ENCODE peak calls at places on chromosomes 3 and 15, in eight cellular contexts. X, Y, G, Z, K, V, I and R are unnamed samples.

GRCh38 chr3:14630404-14631100 is 21.0 kb upstream of the CCDC174 start:
- DNase-seq in I (no peak), G (no peak), Y (no peak), K (no peak), V (no peak), X (no peak), Z (no peak), R (no peak)

GRCh38 chr15:39127925-39128617 is 452.8 kb upstream of the THBS1 start:
- DNase-seq in G (no peak), I (no peak), Y (peak; percentile 98), V (no peak), Z (no peak), K (no peak), X (peak; percentile 2), R (peak; percentile 83)

GRCh38 chr15:69997701-69998273 is 99.9 kb downstream of the TLE3 start:
- DNase-seq in G (no peak), Z (peak; percentile 29), I (peak; percentile 67), V (peak; percentile 72), K (no peak), X (no peak), Y (no peak), R (peak; percentile 32)

GRCh38 chr15:67850995-67851535 is 11.2 kb upstream of the RNU6-1 start:
- DNase-seq in I (no peak), X (no peak), G (no peak), Y (peak; percentile 51), K (no peak), V (no peak), Z (no peak), R (peak; percentile 59)

GRCh38 chr15:42153874-42154575 is 2.4 kb downstream of the PLA2G4F start:
- DNase-seq in G (no peak), I (no peak), X (no peak), Y (no peak), Z (no peak), V (no peak), K (no peak), R (no peak)

GRCh38 chr15:55782901-55783300 is 39.9 kb upstream of the PRTG start:
- DNase-seq in Y (no peak), G (no peak), I (no peak), K (no peak), X (no peak), Z (no peak), V (no peak), R (peak; percentile 24)

GRCh38 chr15:37109151-37109912 is 9.0 kb upstream of the MEIS2 start:
- DNase-seq in X (no peak), Y (no peak), I (no peak), Z (no peak), G (no peak), V (no peak), K (no peak), R (no peak)

GRCh38 chr3:46440531-46441294 is 24.0 kb downstream of the LTF start:
- DNase-seq in Z (no peak), I (no peak), X (peak; percentile 23), G (no peak), V (no peak), K (no peak), Y (no peak), R (no peak)